ENCODE peak calls at places on chromosomes 11 and 22, in six cellular contexts. O is HFF-Myc, U is retinal pigment epithelial cell, Z is H9, G is fibroblast of the aortic adventitia, T is pancreas. N is an unnamed sample.

GRCh38 chr22:40714514-40714966 is 35.3 kb downstream of the MCHR1 start:
- DNase-seq in G (peak; percentile 27), O (no peak), U (no peak), T (no peak), Z (peak; percentile 75), N (no peak)

GRCh38 chr11:74021998-74022397 is 13.1 kb upstream of the UCP3 start:
- DNase-seq in T (no peak), O (no peak), G (no peak), U (no peak), Z (no peak), N (no peak)

GRCh38 chr11:29256580-29256979 is 760.2 kb downstream of the KCNA4 start:
- DNase-seq in O (no peak), T (no peak), G (no peak), Z (no peak), U (no peak), N (no peak)

GRCh38 chr11:102733232-102733875 is 8.6 kb upstream of the MMP8 start:
- DNase-seq in Z (peak; percentile 79), T (peak; percentile 84), O (no peak), U (peak; percentile 7), G (peak; percentile 62), N (peak; percentile 84)

GRCh38 chr22:38652858-38653257 is 3.3 kb downstream of the FAM227A start:
- DNase-seq in T (no peak), G (no peak), U (no peak), O (no peak), Z (no peak), N (no peak)

GRCh38 chr11:96001037-96001436 is 77.1 kb upstream of the MTMR2 start:
- DNase-seq in T (no peak), Z (no peak), G (peak; percentile 97), U (no peak), O (no peak), N (peak; percentile 77)

GRCh38 chr22:40329021-40329456 is 17.3 kb upstream of the ADSL start:
- DNase-seq in T (no peak), Z (no peak), G (no peak), O (no peak), U (no peak), N (no peak)

GRCh38 chr22:27647540-27647939 is 154.0 kb downstream of the MN1 start:
- DNase-seq in G (no peak), O (no peak), U (no peak), Z (no peak), T (no peak), N (no peak)

GRCh38 chr22:36395922-36396321 is 8.2 kb upstream of the MYH9 start:
- DNase-seq in G (peak; percentile 83), Z (no peak), U (no peak), O (no peak), T (no peak), N (no peak)

GRCh38 chr11:120781486-120782120 is 242.3 kb upstream of the TBCEL start:
- DNase-seq in G (no peak), Z (no peak), U (no peak), O (no peak), T (peak; percentile 25), N (no peak)

GRCh38 chr11:66285250-66285947 is 3.5 kb downstream of the YIF1A start:
- DNase-seq in T (no peak), G (no peak), U (no peak), Z (no peak), O (no peak), N (no peak)

GRCh38 chr11:48261600-48261999 is 2.1 kb upstream of the OR4X1 start:
- DNase-seq in O (no peak), G (no peak), Z (no peak), T (no peak), U (no peak), N (no peak)

GRCh38 chr11:62073061-62073460 is 50.8 kb upstream of the INCENP start:
- DNase-seq in O (no peak), T (no peak), G (no peak), Z (no peak), U (no peak), N (no peak)

GRCh38 chr11:79263001-79263400 is 177.8 kb downstream of the TENM4 start:
- DNase-seq in O (no peak), G (no peak), U (no peak), T (no peak), Z (peak; percentile 36), N (no peak)

GRCh38 chr11:79258606-79259005 is 182.2 kb downstream of the TENM4 start:
- DNase-seq in Z (no peak), O (no peak), U (no peak), T (no peak), G (no peak), N (no peak)

GRCh38 chr11:79255965-79256364 is 184.9 kb downstream of the TENM4 start:
- DNase-seq in G (no peak), O (no peak), Z (no peak), U (no peak), T (no peak), N (no peak)

GRCh38 chr11:79262221-79262620 is 178.6 kb downstream of the TENM4 start:
- DNase-seq in G (no peak), T (no peak), O (no peak), U (no peak), Z (no peak), N (no peak)

DNA sequence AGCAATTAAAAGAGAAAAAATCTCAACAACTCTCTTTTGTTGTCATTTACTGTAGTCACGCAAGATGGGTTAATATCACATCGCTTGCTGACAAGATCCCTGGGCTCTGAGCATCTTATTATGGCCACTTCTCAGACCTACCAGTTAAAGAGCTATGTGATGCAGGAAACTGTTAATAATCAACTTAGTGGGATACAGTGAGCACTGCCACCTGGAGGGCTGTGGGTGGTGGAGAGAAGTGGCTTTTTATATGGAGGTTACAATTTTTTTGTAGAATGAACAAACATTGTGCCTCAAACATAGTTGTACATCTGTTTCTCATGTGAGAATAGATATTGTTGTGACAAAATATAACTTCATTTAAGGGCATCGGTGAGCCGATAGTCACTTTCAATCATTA is 181.0 kb downstream of the TENM4 start:
- DNase-seq in U (no peak), O (no peak), T (no peak), G (no peak), Z (no peak), N (no peak)
- TF ChIP-seq CTCF in U (peak; percentile 35), O (peak; percentile 17), T (no peak), G (peak; percentile 26), Z (no peak), N (no peak)

DNA sequence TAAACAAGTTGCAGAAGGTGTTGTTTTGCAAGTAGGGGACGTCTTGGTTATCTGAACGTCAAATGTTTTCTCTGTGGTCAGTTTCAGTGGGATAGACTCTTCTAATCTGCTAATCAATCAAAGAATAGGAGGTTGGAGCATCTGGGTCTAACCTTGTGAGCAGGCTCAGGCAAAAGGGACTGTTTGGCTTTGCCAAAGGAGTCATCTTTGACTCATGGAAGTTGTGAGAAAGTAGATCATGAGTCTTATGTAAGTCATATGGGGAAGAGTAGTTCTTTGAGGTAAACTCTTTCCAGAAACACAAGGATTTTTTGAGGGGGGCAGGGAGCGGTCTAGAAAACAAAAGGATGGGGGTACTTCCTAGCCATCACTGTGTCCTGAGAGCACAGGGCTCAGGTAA is 27.1 kb upstream of the TOP3B start:
- DNase-seq in G (peak; percentile 15), O (no peak), T (no peak), U (no peak), Z (no peak), N (no peak)
- TF ChIP-seq CTCF in G (no peak), O (no peak), T (no peak), U (no peak), Z (no peak), N (no peak)

GRCh38 chr11:76677010-76677771 is 6.6 kb upstream of the LRRC32 start:
- DNase-seq in G (no peak), T (no peak), O (no peak), Z (no peak), U (no peak), N (no peak)

GRCh38 chr11:76673164-76674142 is 2.9 kb upstream of the LRRC32 start:
- DNase-seq in G (no peak), U (no peak), T (no peak), O (no peak), Z (no peak), N (no peak)

GRCh38 chr11:76671626-76672309 is 1.2 kb upstream of the LRRC32 start:
- DNase-seq in T (no peak), Z (no peak), O (no peak), G (no peak), U (no peak), N (no peak)

GRCh38 chr11:76672431-76673163 is 2.0 kb upstream of the LRRC32 start:
- DNase-seq in U (no peak), T (no peak), Z (no peak), O (no peak), G (no peak), N (peak; percentile 90)

GRCh38 chr11:76674517-76675400 is 4.2 kb upstream of the LRRC32 start:
- DNase-seq in T (no peak), Z (no peak), U (no peak), G (no peak), O (no peak), N (no peak)
- TF ChIP-seq CTCF in T (no peak), Z (peak; percentile 47), U (no peak), G (peak; percentile 20), O (peak; percentile 10), N (no peak)

DNA sequence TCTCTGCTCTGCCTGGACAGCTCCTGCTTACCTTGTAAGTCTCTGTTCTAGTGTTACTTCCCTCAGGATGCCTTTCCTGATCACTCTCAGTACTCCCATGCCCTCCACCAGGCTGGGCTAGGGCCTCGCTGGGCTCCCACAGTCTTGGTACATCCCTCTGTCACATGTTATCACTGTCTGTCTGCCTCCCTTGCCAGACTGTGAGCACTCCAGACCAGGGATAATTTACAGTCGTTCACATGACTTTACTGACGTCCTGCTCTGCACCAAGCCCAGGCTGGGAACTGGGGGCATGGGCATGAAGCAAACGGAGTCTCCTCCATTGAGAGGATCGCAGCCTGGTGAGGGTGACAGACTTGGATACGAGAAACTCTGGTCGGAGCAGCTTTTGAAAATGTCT is 12.4 kb downstream of the USP35 start:
- DNase-seq in T (peak; percentile 25), Z (no peak), G (no peak), U (no peak), O (no peak), N (no peak)
- TF ChIP-seq CTCF in T (no peak), Z (no peak), G (no peak), U (no peak), O (no peak), N (no peak)

GRCh38 chr11:72333657-72334056 is 89.7 kb upstream of the PHOX2A start:
- DNase-seq in O (no peak), U (no peak), G (peak; percentile 20), Z (peak; percentile 83), T (no peak), N (no peak)
- TF ChIP-seq CTCF in O (no peak), U (peak; percentile 29), G (no peak), Z (peak; percentile 61), T (no peak), N (no peak)

DNA sequence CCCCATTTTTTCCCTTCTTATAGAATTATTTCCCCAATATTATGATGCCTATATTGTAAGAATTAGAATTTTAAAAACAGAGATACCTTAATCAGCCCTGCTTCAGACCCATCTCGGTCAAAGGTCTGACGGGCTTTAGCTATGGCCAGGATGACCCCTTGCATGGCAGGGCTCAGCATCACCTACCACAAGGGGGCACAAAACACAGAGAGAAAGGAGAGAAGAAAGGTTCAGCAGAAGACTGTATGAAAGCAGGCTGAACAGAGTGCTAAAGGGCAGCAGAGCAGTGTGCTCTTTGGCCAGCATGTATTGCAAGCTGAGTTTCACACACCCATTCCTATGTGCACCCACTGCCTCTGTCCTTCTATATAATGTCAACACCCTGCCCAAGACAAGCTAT is 26.8 kb downstream of the CLDN25 start:
- DNase-seq in G (peak; percentile 13), Z (peak; percentile 68), T (no peak), U (no peak), O (peak; percentile 4), N (no peak)
- TF ChIP-seq CTCF in G (peak; percentile 37), Z (peak; percentile 82), T (no peak), U (peak; percentile 62), O (peak; percentile 43), N (no peak)